ENCODE peak calls at places on chromosome 17, in eight cellular contexts. B is GM13977, P is tibial artery, R is SK-N-MC, Z is GM12864, D is right lobe of liver, A is T-helper 1 cell, E is posterior vena cava. W is an unnamed sample.

GRCh38 chr17:81534157-81535006 is 6.2 kb downstream of the FSCN2 start:
- DNase-seq in Z (no peak), D (no peak), B (no peak), E (no peak), A (no peak), P (no peak), R (no peak), W (no peak)

GRCh38 chr17:19712436-19713004 is 3.9 kb downstream of the SLC47A2 start:
- DNase-seq in B (no peak), Z (no peak), D (no peak), E (no peak), R (no peak), A (no peak), P (no peak), W (no peak)

GRCh38 chr17:47810200-47810821 is 11.3 kb downstream of the OSBPL7 start:
- DNase-seq in P (no peak), E (peak), D (no peak), B (no peak), Z (no peak), R (no peak), A (no peak), W (peak)

GRCh38 chr17:40582328-40582901 is 17.1 kb upstream of the CCR7 start:
- DNase-seq in D (no peak), Z (peak), B (no peak), R (no peak), P (no peak), E (no peak), A (peak), W (peak)

GRCh38 chr17:20083460-20083859 is 74.3 kb downstream of the SPECC1 start:
- DNase-seq in A (no peak), Z (no peak), P (no peak), D (no peak), R (no peak), B (no peak), E (no peak), W (no peak)

GRCh38 chr17:42982266-42982665 is 1.9 kb downstream of the RUNDC1 start:
- DNase-seq in P (no peak), A (no peak), D (no peak), Z (no peak), E (no peak), R (no peak), B (no peak), W (no peak)

GRCh38 chr17:27808629-27809028 is 8.3 kb upstream of the NOS2 start:
- DNase-seq in P (no peak), D (no peak), B (no peak), E (no peak), A (no peak), Z (peak), R (no peak), W (no peak)

GRCh38 chr17:45092932-45093430 is 31.9 kb downstream of the NMT1 start:
- DNase-seq in B (no peak), E (peak), R (no peak), P (peak), A (no peak), D (peak), Z (no peak), W (peak)

GRCh38 chr17:44863254-44863918 is 15.7 kb downstream of the HIGD1B start:
- DNase-seq in P (no peak), E (no peak), Z (no peak), B (no peak), R (no peak), D (no peak), A (no peak), W (no peak)

GRCh38 chr17:1174490-1174889 is 5.3 kb downstream of the ABR start:
- DNase-seq in D (no peak), Z (no peak), A (no peak), B (no peak), P (no peak), R (no peak), E (no peak), W (no peak)

GRCh38 chr17:71446635-71447034 is 674.2 kb upstream of the SOX9 start:
- DNase-seq in D (no peak), Z (no peak), P (no peak), A (no peak), R (no peak), E (no peak), B (no peak), W (no peak)

GRCh38 chr17:2343421-2343820 is 6.1 kb downstream of the SGSM2 start:
- DNase-seq in R (no peak), Z (no peak), B (no peak), E (no peak), A (no peak), P (no peak), D (no peak), W (peak)

GRCh38 chr17:2701161-2701995 is 10.2 kb downstream of the CLUH start:
- DNase-seq in P (no peak), E (peak), R (no peak), Z (no peak), A (no peak), B (peak), D (peak), W (no peak)

GRCh38 chr17:4480929-4481898 is 17.5 kb upstream of the SPNS2 start:
- DNase-seq in D (no peak), P (no peak), E (no peak), Z (no peak), A (no peak), B (peak), R (no peak), W (no peak)

GRCh38 chr17:73347355-73347754 is 35.6 kb upstream of the CDC42EP4 start:
- DNase-seq in A (no peak), B (no peak), Z (no peak), E (no peak), D (no peak), R (no peak), P (no peak), W (no peak)

GRCh38 chr17:49845210-49845782 is 2.6 kb downstream of the TAC4 start:
- DNase-seq in Z (no peak), B (no peak), P (peak), D (no peak), A (no peak), R (no peak), E (peak), W (no peak)